ENCODE peak calls at places on chromosomes 5 and 9, in eight cellular contexts. R is cardiac muscle cell; L is ascending aorta; O is GM23338; F is astrocyte; H is CD8-positive, alpha-beta memory T cell; Y is HCT116; P is IMR-90. N is an unnamed sample.
A peak's percentile ranks its signal among the peaks of the same experiment; 100 is the strongest.

GRCh38 chr9:2613730-2614271 is 7.8 kb upstream of the VLDLR start:
- DNase-seq in Y (no peak), P (no peak), L (no peak), O (peak; percentile 77), H (no peak), F (no peak), R (no peak), N (no peak)

GRCh38 chr9:116899337-116900006 is 212.4 kb downstream of the TRIM32 start:
- DNase-seq in L (no peak), O (peak; percentile 60), F (peak; percentile 30), R (no peak), H (no peak), P (peak; percentile 45), Y (no peak), N (no peak)

GRCh38 chr9:75880556-75880955 is 9.9 kb upstream of the PCSK5 start:
- DNase-seq in H (no peak), R (no peak), O (no peak), Y (no peak), F (no peak), L (no peak), P (no peak), N (no peak)

GRCh38 chr9:104092192-104092591 is 1.9 kb upstream of the SMC2 start:
- DNase-seq in L (no peak), H (no peak), R (no peak), F (no peak), P (no peak), O (no peak), Y (no peak), N (no peak)

GRCh38 chr9:130664191-130665028 is at the start of gene PRDM12:
- DNase-seq in R (no peak), O (peak; percentile 80), H (no peak), P (no peak), F (no peak), L (no peak), Y (no peak), N (no peak)

GRCh38 chr5:98296426-98296825 is 477.0 kb upstream of the RGMB start:
- DNase-seq in H (no peak), O (peak; percentile 2), R (no peak), F (peak; percentile 56), Y (no peak), L (no peak), P (peak; percentile 79), N (no peak)

GRCh38 chr5:10601246-10602030 is 37.6 kb downstream of the ANKRD33B start:
- DNase-seq in R (peak; percentile 41), Y (peak; percentile 16), H (no peak), O (no peak), F (peak; percentile 87), L (peak; percentile 91), P (peak; percentile 91), N (peak; percentile 95)

GRCh38 chr9:81755721-81756120 is 66.4 kb upstream of the TLE1 start:
- DNase-seq in O (no peak), L (no peak), P (no peak), H (no peak), F (no peak), R (no peak), Y (no peak), N (no peak)

GRCh38 chr9:91896513-91897121 is 53.4 kb downstream of the ROR2 start:
- DNase-seq in Y (no peak), L (no peak), H (no peak), F (peak; percentile 76), R (peak; percentile 72), O (no peak), P (peak; percentile 46), N (no peak)

GRCh38 chr9:90868555-90868954 is 66.9 kb downstream of the SYK start:
- DNase-seq in R (no peak), P (peak; percentile 11), Y (no peak), L (no peak), O (no peak), F (no peak), H (no peak), N (no peak)

DNA sequence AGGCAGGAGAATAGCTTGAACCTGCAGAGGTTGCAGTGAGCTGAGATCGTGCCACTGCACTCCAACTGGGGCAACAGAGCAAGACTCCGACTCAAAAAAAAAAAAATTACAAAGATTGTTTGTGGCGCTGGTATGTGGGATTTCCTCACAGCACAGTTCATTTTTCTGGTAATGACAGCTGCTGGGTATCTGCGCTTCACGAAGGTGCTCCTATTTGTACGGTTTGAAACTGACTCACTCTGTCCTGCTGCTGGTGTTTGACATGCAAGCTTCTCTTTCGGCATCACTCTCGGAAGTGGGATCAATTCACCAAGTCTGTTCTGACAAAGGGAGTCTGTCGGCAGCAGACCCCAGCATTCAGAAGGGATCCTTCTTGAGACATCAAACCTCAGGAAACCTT is 26.3 kb downstream of the MAML1 start:
- DNase-seq in Y (no peak), L (no peak), P (no peak), H (no peak), F (no peak), R (no peak), O (no peak), N (no peak)
- H3K4me1 ChIP-seq in Y (peaks cover 11% of the 10 kb centered on the region), L (peaks cover 5% of the 10 kb centered on the region), P (peaks cover 23% of the 10 kb centered on the region), H (peaks cover 38% of the 10 kb centered on the region), F (peaks cover 24% of the 10 kb centered on the region), R (peaks cover 70% of the 10 kb centered on the region), O (peaks cover 28% of the 10 kb centered on the region), N (peaks cover 66% of the 10 kb centered on the region)

DNA sequence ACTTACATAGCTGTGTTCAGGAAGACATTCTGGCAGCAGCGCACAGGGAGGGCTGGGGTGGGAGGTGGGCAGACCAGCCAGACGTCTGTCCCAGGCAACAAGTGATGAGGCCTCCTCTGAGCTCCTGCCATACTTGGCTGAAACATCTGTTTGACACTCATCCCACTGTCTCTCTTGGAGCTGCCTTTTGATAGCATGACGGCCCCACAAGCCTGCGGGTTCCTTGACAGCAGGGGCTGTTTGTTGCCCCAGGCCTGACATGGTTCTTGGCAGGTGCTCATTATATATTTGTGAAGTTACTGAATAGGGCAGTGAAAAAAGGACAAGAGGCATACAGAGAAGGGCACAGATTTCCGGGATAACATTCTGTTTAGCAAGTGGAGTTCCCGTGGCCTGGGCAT is 22.2 kb upstream of the B4GALT1 start:
- DNase-seq in O (no peak), H (no peak), P (no peak), F (no peak), R (no peak), Y (no peak), L (no peak), N (no peak)
- H3K4me1 ChIP-seq in O (no peaks in the 10 kb centered on the region), H (no peaks in the 10 kb centered on the region), P (peaks cover 19% of the 10 kb centered on the region), F (no peaks in the 10 kb centered on the region), R (peaks cover 26% of the 10 kb centered on the region), Y (peaks cover 2% of the 10 kb centered on the region), L (peaks cover 15% of the 10 kb centered on the region), N (peaks cover 66% of the 10 kb centered on the region)

GRCh38 chr5:96079962-96080361 is 118.3 kb upstream of the ELL2 start:
- DNase-seq in L (no peak), F (no peak), H (no peak), P (no peak), R (no peak), O (no peak), Y (no peak), N (no peak)

GRCh38 chr5:96075579-96076289 is 114.1 kb upstream of the ELL2 start:
- DNase-seq in H (no peak), P (no peak), F (no peak), L (no peak), O (no peak), Y (no peak), R (no peak), N (no peak)

GRCh38 chr5:96080557-96080956 is 118.9 kb upstream of the ELL2 start:
- DNase-seq in R (no peak), O (no peak), P (peak; percentile 77), H (no peak), Y (no peak), F (peak; percentile 79), L (no peak), N (no peak)

GRCh38 chr5:96081276-96081858 is 119.7 kb upstream of the ELL2 start:
- DNase-seq in P (peak; percentile 34), O (no peak), H (no peak), F (no peak), L (no peak), R (no peak), Y (no peak), N (no peak)

GRCh38 chr5:96079075-96079474 is 117.4 kb upstream of the ELL2 start:
- DNase-seq in R (no peak), L (no peak), P (peak; percentile 97), F (peak; percentile 96), H (no peak), Y (peak; percentile 83), O (no peak), N (no peak)
- H3K4me1 ChIP-seq in R (no peaks in the 10 kb centered on the region), L (no peaks in the 10 kb centered on the region), P (peaks cover 14% of the 10 kb centered on the region), F (peaks cover 22% of the 10 kb centered on the region), H (no peaks in the 10 kb centered on the region), Y (no peaks in the 10 kb centered on the region), O (peaks cover 13% of the 10 kb centered on the region), N (no peaks in the 10 kb centered on the region)

GRCh38 chr5:34680896-34681295 is 24.8 kb downstream of the RAI14 start:
- DNase-seq in R (no peak), F (no peak), Y (no peak), H (no peak), P (no peak), L (no peak), O (no peak), N (no peak)
- H3K4me1 ChIP-seq in R (peaks cover 12% of the 10 kb centered on the region), F (peaks cover 49% of the 10 kb centered on the region), Y (peaks cover 22% of the 10 kb centered on the region), H (no peaks in the 10 kb centered on the region), P (peaks cover 36% of the 10 kb centered on the region), L (no peaks in the 10 kb centered on the region), O (peaks cover 47% of the 10 kb centered on the region), N (peaks cover 19% of the 10 kb centered on the region)